ENCODE peak calls at places on chromosomes 2 and 18, in five cellular contexts. P is EH; F is activated effector memory CD4-positive, alpha-beta T cell treated with Interleukin-2 at 50 U/mL for 16 hours; H is NCI-H1417; Y is WTC11. S is an unnamed sample.

GRCh38 chr2:231674587-231675334 is 33.6 kb upstream of the PTMA start:
- DNase-seq in P (peak), F (peak), H (peak), Y (peak), S (peak)

GRCh38 chr2:118371500-118371899 is 283.2 kb downstream of the INSIG2 start:
- DNase-seq in P (peak), F (no peak), H (peak), Y (peak), S (no peak)

GRCh38 chr18:23134780-23135678 is at the start of gene CABLES1:
- DNase-seq in P (peak), F (no peak), H (peak), Y (peak), S (no peak)

GRCh38 chr18:7598167-7599062 is 31.3 kb downstream of the PTPRM start:
- DNase-seq in P (peak), F (no peak), H (no peak), Y (no peak), S (no peak)

GRCh38 chr2:12603781-12604180 is 113.0 kb upstream of the TRIB2 start:
- DNase-seq in P (no peak), F (no peak), H (no peak), Y (no peak), S (no peak)

GRCh38 chr2:37871453-37872191 is 53.5 kb upstream of the RMDN2 start:
- DNase-seq in P (peak), F (no peak), H (no peak), Y (no peak), S (no peak)

GRCh38 chr18:6414723-6415362 is at the start of gene L3MBTL4:
- DNase-seq in P (no peak), F (no peak), H (peak), Y (peak), S (no peak)

GRCh38 chr2:102129956-102130650 is 12.4 kb upstream of the IL1R1 start:
- DNase-seq in P (no peak), F (no peak), H (no peak), Y (no peak), S (no peak)

GRCh38 chr18:55233850-55234249 is 274.6 kb upstream of the CCDC68 start:
- DNase-seq in P (peak), F (no peak), H (no peak), Y (no peak), S (no peak)

S was measured in cardiac septum.